ENCODE peak calls at places on chromosomes 12 and 14, in four cellular contexts. R, Q, Z and N are unnamed samples.

GRCh38 chr12:14576896-14577295 is 9.2 kb upstream of the PLBD1 start:
- DNase-seq in R (no peak), Q (no peak), Z (no peak), N (no peak)

GRCh38 chr12:112178796-112179195 is 53.4 kb downstream of the TRAFD1 start:
- DNase-seq in R (no peak), Q (no peak), Z (no peak), N (no peak)

GRCh38 chr14:56333361-56334279 is 215.4 kb downstream of the PELI2 start:
- DNase-seq in R (no peak), Q (no peak), Z (no peak), N (peak)

GRCh38 chr14:94646481-94646880 is 34.3 kb downstream of the SERPINA3 start:
- DNase-seq in R (peak), Q (no peak), Z (no peak), N (no peak)

GRCh38 chr14:95770777-95771176 is 56.9 kb upstream of the TCL1A start:
- DNase-seq in R (no peak), Q (peak), Z (no peak), N (no peak)

GRCh38 chr14:75182820-75183219 is 6.4 kb upstream of the TMED10 start:
- DNase-seq in R (peak), Q (no peak), Z (no peak), N (no peak)

GRCh38 chr14:25371053-25371452 is 321.1 kb upstream of the STXBP6 start:
- DNase-seq in R (no peak), Q (no peak), Z (no peak), N (no peak)

GRCh38 chr12:124174406-124174805 is 120.5 kb upstream of the RFLNA start:
- DNase-seq in R (no peak), Q (no peak), Z (no peak), N (no peak)

GRCh38 chr12:131471946-131472732 is 238.8 kb upstream of the SFSWAP start:
- DNase-seq in R (no peak), Q (no peak), Z (no peak), N (no peak)

GRCh38 chr14:75487155-75487671 is 35.1 kb upstream of the BATF start:
- DNase-seq in R (no peak), Q (no peak), Z (no peak), N (peak)

GRCh38 chr12:2877959-2878732 is 1.1 kb downstream of the RHNO1 start:
- DNase-seq in R (no peak), Q (peak), Z (no peak), N (peak)

GRCh38 chr12:2268478-2269286 is 215.9 kb downstream of the CACNA1C start:
- DNase-seq in R (peak), Q (no peak), Z (no peak), N (peak)

GRCh38 chr12:49659753-49660152 is 36.4 kb downstream of the PRPF40B start:
- DNase-seq in R (no peak), Q (no peak), Z (no peak), N (no peak)

GRCh38 chr14:65574611-65575010 is 162.1 kb downstream of the FUT8 start:
- DNase-seq in R (no peak), Q (no peak), Z (no peak), N (no peak)

GRCh38 chr12:130384234-130384633 is 46.5 kb downstream of the PIWIL1 start:
- DNase-seq in R (no peak), Q (no peak), Z (no peak), N (no peak)